ENCODE peak calls at places on chromosomes 1 and 21, in five cellular contexts. H is A549, I is GM12878, F is K562, A is WTC11. U is an unnamed sample.

GRCh38 chr1:108000620-108001105 is 35.7 kb upstream of the VAV3 start:
- DNase-seq in I (no peak), A (no peak), H (no peak), F (no peak), U (peak; percentile 11)

GRCh38 chr1:118335372-118335771 is 150.3 kb upstream of the SPAG17 start:
- DNase-seq in I (peak; percentile 68), A (no peak), F (no peak), H (no peak), U (no peak)

GRCh38 chr1:69244211-69244610 is 323.5 kb upstream of the LRRC7 start:
- DNase-seq in H (no peak), A (peak; percentile 50), I (no peak), F (no peak), U (no peak)

GRCh38 chr1:58754683-58755467 is 29.0 kb downstream of the JUN start:
- DNase-seq in I (no peak), F (peak; percentile 30), H (no peak), A (no peak), U (no peak)

GRCh38 chr21:32253215-32253641 is 25.6 kb downstream of the MIS18A start:
- DNase-seq in F (no peak), I (no peak), A (no peak), H (no peak), U (no peak)

GRCh38 chr1:11568687-11569086 is 85.5 kb downstream of the FBXO2 start:
- DNase-seq in F (no peak), H (no peak), A (no peak), I (no peak), U (no peak)

GRCh38 chr1:172821609-172822274 is 162.8 kb downstream of the FASLG start:
- DNase-seq in I (no peak), H (no peak), A (no peak), F (peak; percentile 30), U (no peak)

GRCh38 chr1:168512864-168513595 is 30.8 kb downstream of the XCL2 start:
- DNase-seq in H (no peak), A (no peak), I (no peak), F (no peak), U (peak; percentile 21)

GRCh38 chr21:21137986-21138385 is 139.8 kb downstream of the NCAM2 start:
- DNase-seq in A (no peak), I (no peak), H (no peak), F (no peak), U (no peak)

GRCh38 chr1:94737124-94737998 is 82.8 kb upstream of the SLC44A3 start:
- DNase-seq in A (no peak), F (no peak), I (no peak), H (no peak), U (no peak)

GRCh38 chr1:211551628-211552465 is 27.1 kb downstream of the SLC30A1 start:
- DNase-seq in F (no peak), A (no peak), I (no peak), H (no peak), U (peak; percentile 19)

GRCh38 chr1:149995927-149996326 is 14.6 kb downstream of the OTUD7B start:
- DNase-seq in H (no peak), I (peak; percentile 38), A (no peak), F (no peak), U (no peak)
- TF ChIP-seq ESRRA in H (no peak), I (no peak), A (no peak), F (no peak), U (no peak)

DNA sequence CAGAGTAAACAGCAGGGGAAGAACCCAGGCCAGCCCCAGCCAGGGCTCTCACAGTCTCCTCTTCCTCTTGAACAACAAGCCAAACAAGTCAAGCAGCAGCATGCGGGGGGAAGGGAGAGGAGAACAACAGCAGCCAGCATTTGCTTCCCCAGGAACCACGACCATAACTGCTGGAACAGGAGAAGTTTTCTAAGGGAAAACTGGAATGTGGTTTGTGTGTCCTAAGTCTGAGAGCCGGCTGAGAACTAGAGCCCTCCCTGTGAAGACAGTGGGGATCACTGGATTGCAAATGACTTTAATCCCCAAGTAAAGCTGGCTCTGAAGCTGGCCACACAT is 48.2 kb downstream of the COQ8A start:
- DNase-seq in I (no peak), F (no peak), H (no peak), A (no peak), U (no peak)
- TF ChIP-seq ESRRA in I (no peak), F (no peak), H (no peak), A (no peak), U (no peak)

DNA sequence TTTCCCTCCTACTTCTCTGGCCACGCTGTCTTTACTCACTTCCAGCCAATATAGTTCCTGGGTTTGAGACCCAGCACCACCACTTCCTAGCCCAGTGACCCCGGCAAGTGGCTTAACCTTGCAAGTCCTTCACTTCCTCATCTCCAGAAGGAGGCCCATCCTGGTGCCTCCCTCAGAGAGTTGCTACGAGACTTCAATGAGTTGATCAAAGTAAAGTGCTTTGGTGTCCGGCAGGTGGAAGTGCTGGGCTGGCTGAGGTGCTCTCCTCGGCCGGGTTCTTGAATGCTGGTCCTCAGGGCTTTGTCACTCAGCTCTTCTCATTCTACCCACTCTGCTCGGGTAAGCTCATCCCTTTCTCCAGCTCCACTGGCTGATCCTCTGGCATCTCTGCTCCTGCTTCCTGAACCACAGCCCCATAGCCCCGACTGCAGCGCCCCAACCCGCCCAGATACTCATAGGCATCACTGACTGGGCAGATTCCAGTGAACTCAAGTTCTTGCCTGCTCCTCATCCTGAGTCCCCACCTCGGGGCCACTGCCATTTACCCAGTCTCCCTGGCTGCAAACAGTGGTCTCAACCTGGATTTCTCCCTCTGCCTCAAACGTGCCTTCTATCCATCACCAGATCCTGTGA is 75.8 kb upstream of the WNT4 start:
- DNase-seq in I (no peak), H (no peak), A (peak; percentile 1), F (no peak), U (no peak)
- TF ChIP-seq ESRRA in I (no peak), H (no peak), A (no peak), F (peak; percentile 78), U (no peak)

DNA sequence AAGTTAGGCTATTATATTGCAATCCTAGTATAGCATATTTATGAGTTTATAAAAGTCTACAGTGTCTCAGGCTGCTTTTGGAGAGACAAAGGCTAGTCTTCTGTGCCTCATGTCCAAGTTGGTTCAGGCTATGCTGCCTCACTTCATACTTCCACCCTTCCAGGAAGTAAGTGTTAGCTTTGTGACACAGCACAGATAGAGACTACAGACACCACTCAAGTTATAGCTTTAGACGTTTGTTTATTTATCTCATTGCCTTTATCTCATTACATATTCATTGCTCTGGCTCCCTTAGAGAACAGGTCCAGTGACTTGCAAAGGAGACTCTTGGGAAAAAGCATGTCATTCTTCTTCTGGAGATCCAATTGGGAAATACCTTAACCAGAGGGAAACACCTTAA is 22.6 kb upstream of the GBP4 start:
- DNase-seq in A (no peak), I (no peak), H (no peak), F (no peak), U (no peak)
- TF ChIP-seq ESRRA in A (no peak), I (no peak), H (no peak), F (no peak), U (no peak)

GRCh38 chr1:77672374-77672773 is 10.1 kb downstream of the ZZZ3 start:
- DNase-seq in H (no peak), A (no peak), F (no peak), I (no peak), U (no peak)

GRCh38 chr1:77670330-77670729 is 12.1 kb downstream of the ZZZ3 start:
- DNase-seq in H (no peak), I (no peak), A (no peak), F (no peak), U (no peak)

GRCh38 chr1:77671836-77672235 is 10.6 kb downstream of the ZZZ3 start:
- DNase-seq in I (no peak), A (no peak), H (no peak), F (no peak), U (no peak)

GRCh38 chr1:77673030-77673429 is 9.4 kb downstream of the ZZZ3 start:
- DNase-seq in H (no peak), I (no peak), A (no peak), F (no peak), U (no peak)

GRCh38 chr1:77673716-77674355 is 8.6 kb downstream of the ZZZ3 start:
- DNase-seq in I (no peak), F (no peak), H (no peak), A (no peak), U (no peak)
- TF ChIP-seq ESRRA in I (no peak), F (no peak), H (no peak), A (no peak), U (no peak)

DNA sequence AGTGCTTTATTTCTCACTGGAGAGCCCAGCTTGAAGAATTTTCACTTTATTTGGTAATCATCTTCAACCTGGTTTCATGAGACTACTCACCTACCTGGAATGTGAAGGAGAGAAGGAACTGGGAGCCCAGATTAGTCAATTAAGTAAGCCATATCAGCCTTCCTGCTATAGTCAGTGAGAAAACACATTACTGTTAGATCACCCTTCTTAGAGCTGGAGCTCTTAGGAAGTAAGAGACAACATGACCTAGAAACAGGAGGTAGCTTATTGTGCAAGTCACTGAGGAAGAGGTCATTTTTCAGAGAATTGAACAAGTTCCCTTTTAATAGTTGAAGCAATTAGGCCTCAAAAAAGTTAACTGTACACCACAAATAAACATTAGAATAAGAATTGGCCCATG is 49.2 kb upstream of the TEKT2 start:
- DNase-seq in F (no peak), I (no peak), H (peak; percentile 2), A (no peak), U (no peak)
- TF ChIP-seq ESRRA in F (no peak), I (no peak), H (no peak), A (no peak), U (no peak)

GRCh38 chr1:9691726-9692125 is 40.2 kb downstream of the PIK3CD start:
- DNase-seq in F (no peak), I (no peak), H (no peak), A (no peak), U (no peak)

GRCh38 chr1:9701661-9702060 is 50.1 kb downstream of the PIK3CD start:
- DNase-seq in F (no peak), I (no peak), A (no peak), H (no peak), U (no peak)

GRCh38 chr1:9699361-9699760 is 47.8 kb downstream of the PIK3CD start:
- DNase-seq in H (no peak), F (peak; percentile 3), A (no peak), I (no peak), U (no peak)

GRCh38 chr1:9700340-9700739 is 48.8 kb downstream of the PIK3CD start:
- DNase-seq in I (no peak), A (no peak), F (no peak), H (peak; percentile 53), U (no peak)

GRCh38 chr1:9696793-9697192 is 45.3 kb downstream of the PIK3CD start:
- DNase-seq in I (no peak), A (no peak), F (no peak), H (no peak), U (no peak)
- TF ChIP-seq ESRRA in I (no peak), A (no peak), F (no peak), H (no peak), U (no peak)

U was measured in HepG2.